ENCODE peak calls at places on chromosomes 4 and X, in seven cellular contexts. I, D, E, X, Z, O and H are unnamed samples.
A peak's percentile ranks its signal among the peaks of the same experiment; 100 is the strongest.

GRCh38 chr4:1489639-1489995 is 83.4 kb upstream of the NKX1-1 start:
- DNase-seq in O (peak; percentile 7), X (no peak), E (no peak), Z (no peak), D (no peak), I (peak; percentile 32), H (no peak)

GRCh38 chr4:19736968-19737756 is 514.5 kb upstream of the SLIT2 start:
- DNase-seq in I (no peak), O (no peak), X (no peak), E (no peak), Z (no peak), D (no peak), H (no peak)

GRCh38 chr4:17447675-17448298 is 64.1 kb downstream of the QDPR start:
- DNase-seq in E (peak; percentile 57), O (peak; percentile 45), Z (no peak), X (no peak), D (no peak), I (no peak), H (peak; percentile 60)

GRCh38 chrX:69088171-69088938 is 76.9 kb downstream of the PJA1 start:
- DNase-seq in O (no peak), Z (no peak), X (no peak), I (no peak), D (no peak), E (no peak), H (no peak)

GRCh38 chrX:37487271-37487670 is 84.2 kb upstream of the LANCL3 start:
- DNase-seq in X (no peak), Z (no peak), E (no peak), I (no peak), O (no peak), D (no peak), H (no peak)

GRCh38 chr4:183095199-183095512 is 3.9 kb upstream of the WWC2 start:
- DNase-seq in E (no peak), D (no peak), I (no peak), Z (no peak), X (no peak), O (no peak), H (no peak)

GRCh38 chr4:89173336-89174090 is 62.2 kb downstream of the TIGD2 start:
- DNase-seq in I (no peak), Z (no peak), D (no peak), O (no peak), X (no peak), E (no peak), H (no peak)

GRCh38 chr4:41525129-41525528 is 12.8 kb upstream of the LIMCH1 start:
- DNase-seq in I (no peak), E (no peak), X (no peak), O (no peak), Z (no peak), D (no peak), H (no peak)

GRCh38 chr4:153542835-153543234 is 76.7 kb downstream of the TMEM131L start:
- DNase-seq in Z (no peak), O (peak; percentile 58), D (no peak), I (no peak), X (no peak), E (no peak), H (no peak)
- TF ChIP-seq CTCF in Z (no peak), O (peak; percentile 36), D (no peak), I (peak; percentile 18), X (no peak), E (no peak), H (peak; percentile 49)

GRCh38 chr4:122453384-122454000 is 3.0 kb downstream of the IL2 start:
- DNase-seq in I (no peak), D (no peak), O (no peak), Z (no peak), X (no peak), E (no peak), H (no peak)

GRCh38 chr4:122456228-122457106 is at the start of gene IL2:
- DNase-seq in Z (no peak), E (no peak), X (no peak), D (no peak), O (no peak), I (no peak), H (no peak)

GRCh38 chr4:122450847-122451246 is 5.7 kb downstream of the IL2 start:
- DNase-seq in I (no peak), Z (no peak), D (no peak), E (no peak), X (no peak), O (peak; percentile 54), H (no peak)
- TF ChIP-seq CTCF in I (no peak), Z (no peak), D (no peak), E (no peak), X (no peak), O (peak; percentile 5), H (peak; percentile 4)

GRCh38 chr4:123096038-123096437 is 173.6 kb upstream of the NUDT6 start:
- DNase-seq in E (no peak), D (no peak), O (no peak), I (no peak), Z (no peak), X (no peak), H (no peak)
- TF ChIP-seq CTCF in E (no peak), D (no peak), O (peak; percentile 50), I (no peak), Z (no peak), X (no peak), H (no peak)

GRCh38 chrX:10017866-10018265 is 50.7 kb downstream of the CLDN34 start:
- DNase-seq in I (no peak), D (no peak), E (peak; percentile 52), O (no peak), Z (no peak), X (no peak), H (no peak)
- TF ChIP-seq CTCF in I (no peak), D (no peak), E (no peak), O (no peak), Z (no peak), X (no peak), H (no peak)

GRCh38 chr4:172596206-172596605 is 572.4 kb upstream of the GALNT7 start:
- DNase-seq in X (no peak), O (peak; percentile 11), D (no peak), I (no peak), E (no peak), Z (no peak), H (no peak)
- TF ChIP-seq CTCF in X (no peak), O (no peak), D (no peak), I (no peak), E (peak; percentile 32), Z (no peak), H (no peak)

GRCh38 chrX:98379134-98379533 is 1495.4 kb downstream of the RPA4 start:
- DNase-seq in D (no peak), I (no peak), E (no peak), Z (no peak), X (no peak), O (no peak), H (no peak)
- TF ChIP-seq CTCF in D (no peak), I (no peak), E (no peak), Z (no peak), X (no peak), O (no peak), H (no peak)